ENCODE peak calls at places on chromosomes 5 and 9, in ten cellular contexts. F, U, C, N, M, Y, T, A, X and D are unnamed samples.

GRCh38 chr9:21995652-21996275 is 1.2 kb downstream of the CDKN2B-AS1 start:
- DNase-seq in N (peak), T (no peak), F (no peak), Y (no peak), X (no peak), M (peak), C (no peak), A (peak), U (no peak), D (peak)

GRCh38 chr5:145975361-145976066 is 39.1 kb downstream of the SH3RF2 start:
- DNase-seq in C (peak), Y (peak), F (no peak), U (peak), N (no peak), T (no peak), A (no peak), M (peak), X (peak), D (no peak)

GRCh38 chr5:76104027-76104426 is 20.8 kb downstream of the SV2C start:
- DNase-seq in C (no peak), T (no peak), N (peak), U (no peak), A (no peak), F (no peak), Y (peak), M (peak), X (no peak), D (peak)

GRCh38 chr9:115198018-115198417 is 80.1 kb upstream of the TNC start:
- DNase-seq in F (no peak), M (peak), A (peak), U (peak), X (no peak), Y (no peak), T (no peak), C (no peak), N (no peak), D (no peak)

GRCh38 chr5:55421074-55421529 is 113.3 kb downstream of the MTREX start:
- DNase-seq in C (no peak), T (no peak), A (no peak), Y (no peak), M (no peak), N (no peak), X (no peak), F (no peak), U (peak), D (no peak)

GRCh38 chr9:137694962-137695875 is 76.4 kb downstream of the EHMT1 start:
- DNase-seq in Y (no peak), N (peak), T (no peak), C (no peak), M (peak), F (no peak), U (no peak), X (no peak), A (peak), D (no peak)

GRCh38 chr9:92328225-92328624 is 2.5 kb downstream of the CENPP start:
- DNase-seq in C (peak), Y (peak), U (peak), X (no peak), F (no peak), A (no peak), N (peak), T (no peak), M (peak), D (no peak)

GRCh38 chr5:170573660-170574059 is 69.8 kb downstream of the KCNIP1 start:
- DNase-seq in A (no peak), U (no peak), F (no peak), M (no peak), Y (no peak), X (no peak), C (no peak), N (no peak), T (no peak), D (no peak)

GRCh38 chr5:58043607-58043945 is 416.3 kb downstream of the PLK2 start:
- DNase-seq in F (no peak), M (peak), C (no peak), Y (no peak), T (no peak), X (no peak), N (no peak), U (no peak), A (no peak), D (no peak)

GRCh38 chr9:134165357-134166315 is 1.3 kb upstream of the RNU6ATAC start:
- DNase-seq in C (no peak), M (peak), T (peak), F (no peak), N (no peak), A (peak), U (peak), X (no peak), Y (peak), D (no peak)

GRCh38 chr9:18605763-18606162 is 131.8 kb downstream of the ADAMTSL1 start:
- DNase-seq in M (peak), C (peak), F (no peak), Y (no peak), T (no peak), X (no peak), N (no peak), U (no peak), A (peak), D (no peak)

GRCh38 chr5:169667896-169668674 is 31.0 kb downstream of the DOCK2 start:
- DNase-seq in A (no peak), X (no peak), T (no peak), F (no peak), M (no peak), C (no peak), U (peak), N (no peak), Y (no peak), D (no peak)

GRCh38 chr9:137665697-137666504 is 47.1 kb downstream of the EHMT1 start:
- DNase-seq in C (no peak), Y (no peak), X (no peak), M (no peak), F (no peak), N (peak), A (no peak), T (no peak), U (no peak), D (no peak)

GRCh38 chr9:2465921-2466460 is 155.6 kb upstream of the VLDLR start:
- DNase-seq in M (no peak), U (no peak), F (no peak), Y (peak), N (peak), X (no peak), A (no peak), C (no peak), T (no peak), D (no peak)

GRCh38 chr5:9194509-9194908 is 351.4 kb downstream of the SEMA5A start:
- DNase-seq in N (no peak), F (no peak), X (peak), M (peak), Y (no peak), T (no peak), U (peak), A (no peak), C (peak), D (no peak)

GRCh38 chr5:74257645-74258328 is 382.7 kb downstream of the ENC1 start:
- DNase-seq in M (peak), A (peak), N (peak), X (no peak), C (no peak), Y (no peak), U (no peak), T (no peak), F (no peak), D (no peak)

GRCh38 chr5:159182691-159183090 is 26.7 kb downstream of the RNF145 start:
- DNase-seq in T (no peak), C (no peak), U (no peak), N (no peak), X (peak), Y (no peak), F (no peak), A (no peak), M (peak), D (no peak)

GRCh38 chr9:97632406-97632991 is 669 bp downstream of the TSTD2 start:
- DNase-seq in U (no peak), C (peak), X (peak), M (peak), F (peak), Y (no peak), T (no peak), A (peak), N (peak), D (no peak)

DNA sequence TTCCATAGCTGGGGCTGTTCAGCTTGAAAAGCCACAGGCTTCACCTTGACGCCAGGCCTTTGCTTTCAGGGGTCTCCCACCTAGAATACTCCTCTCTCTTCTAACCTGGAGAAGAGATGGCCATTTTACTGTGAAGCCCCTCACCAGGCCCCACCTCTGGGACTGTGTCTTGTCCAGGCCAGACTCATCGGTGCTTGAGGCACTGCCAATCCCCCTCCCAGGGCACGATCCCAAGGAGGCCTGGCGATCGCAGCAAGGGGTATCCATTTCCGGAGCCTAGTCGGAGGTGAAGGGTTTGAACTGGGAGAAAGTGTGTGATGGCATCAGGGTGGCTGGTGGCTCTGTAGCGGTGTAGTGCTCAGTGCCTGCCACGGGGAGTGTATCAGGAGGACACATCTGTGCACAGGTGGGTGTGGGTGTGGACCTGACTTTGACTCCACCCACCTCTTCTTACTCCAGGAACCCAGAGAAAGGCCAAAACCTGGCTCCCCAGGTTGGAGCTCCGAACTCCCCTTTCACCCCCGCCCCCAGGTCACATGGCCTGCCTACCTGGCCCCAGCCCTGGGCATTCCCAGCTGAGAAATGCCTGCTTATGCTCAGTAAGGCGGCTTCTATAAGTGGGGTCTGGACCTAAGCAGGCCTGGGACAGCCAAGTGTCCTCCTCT is 27.4 kb upstream of the ENHO start:
- DNase-seq in A (no peak), Y (no peak), N (no peak), X (no peak), F (no peak), U (no peak), T (no peak), C (no peak), M (no peak), D (no peak)
- TF ChIP-seq CTCF in A (no peak), Y (no peak), N (no peak), X (no peak), F (no peak), U (no peak), T (no peak), C (no peak), M (no peak), D (no peak)

GRCh38 chr5:143231973-143232812 is 171.3 kb downstream of the NR3C1 start:
- DNase-seq in C (no peak), F (no peak), M (no peak), Y (no peak), X (no peak), U (no peak), T (no peak), N (no peak), A (no peak), D (no peak)

GRCh38 chr5:143233020-143233419 is 170.5 kb downstream of the NR3C1 start:
- DNase-seq in C (peak), N (no peak), A (no peak), F (no peak), M (no peak), X (peak), T (no peak), U (peak), Y (no peak), D (no peak)

GRCh38 chr5:143229896-143230675 is 173.4 kb downstream of the NR3C1 start:
- DNase-seq in X (peak), C (no peak), M (no peak), A (no peak), T (no peak), N (no peak), Y (no peak), F (no peak), U (no peak), D (no peak)

GRCh38 chr5:143230676-143230996 is 172.8 kb downstream of the NR3C1 start:
- DNase-seq in X (no peak), M (no peak), C (no peak), T (no peak), U (no peak), F (no peak), Y (no peak), A (no peak), N (no peak), D (no peak)

DNA sequence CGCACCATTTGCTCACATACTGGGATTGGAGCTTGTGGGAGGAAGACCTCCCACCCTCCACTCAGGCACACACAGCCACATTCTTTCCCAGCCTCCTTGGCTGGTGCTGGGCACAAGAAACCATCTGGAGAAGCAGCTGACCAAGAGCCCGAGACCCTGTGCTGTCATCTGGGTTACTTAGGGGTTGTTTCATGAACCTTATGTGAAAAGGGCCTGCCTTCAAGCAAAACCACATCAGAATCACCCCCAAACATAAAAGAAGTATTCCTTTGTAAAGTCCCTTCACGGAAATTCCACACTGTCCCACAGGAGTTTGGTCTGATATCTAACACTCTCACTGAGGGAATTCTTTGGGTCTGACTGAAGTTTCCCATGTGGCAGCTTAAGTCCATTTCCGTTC is 172.1 kb downstream of the NR3C1 start:
- DNase-seq in N (no peak), C (no peak), M (no peak), Y (no peak), A (no peak), T (no peak), F (no peak), U (no peak), X (no peak), D (no peak)
- TF ChIP-seq CTCF in N (no peak), C (no peak), M (no peak), Y (no peak), A (no peak), T (no peak), F (no peak), U (no peak), X (no peak), D (no peak)

GRCh38 chr5:611731-612486 is at the start of gene CEP72:
- DNase-seq in A (peak), C (peak), T (peak), N (peak), X (peak), Y (peak), M (peak), U (peak), F (peak), D (peak)

GRCh38 chr5:610011-610743 is 2.0 kb upstream of the CEP72 start:
- DNase-seq in N (no peak), C (no peak), X (no peak), T (no peak), U (no peak), F (no peak), Y (no peak), M (no peak), A (no peak), D (no peak)

GRCh38 chr5:610744-611730 is 1.1 kb upstream of the CEP72 start:
- DNase-seq in T (no peak), A (no peak), F (no peak), X (no peak), M (no peak), U (no peak), Y (no peak), N (no peak), C (no peak), D (peak)

GRCh38 chr5:609506-609905 is 2.6 kb upstream of the CEP72 start:
- DNase-seq in U (no peak), C (no peak), X (no peak), T (no peak), M (no peak), Y (no peak), A (no peak), F (no peak), N (no peak), D (no peak)

DNA sequence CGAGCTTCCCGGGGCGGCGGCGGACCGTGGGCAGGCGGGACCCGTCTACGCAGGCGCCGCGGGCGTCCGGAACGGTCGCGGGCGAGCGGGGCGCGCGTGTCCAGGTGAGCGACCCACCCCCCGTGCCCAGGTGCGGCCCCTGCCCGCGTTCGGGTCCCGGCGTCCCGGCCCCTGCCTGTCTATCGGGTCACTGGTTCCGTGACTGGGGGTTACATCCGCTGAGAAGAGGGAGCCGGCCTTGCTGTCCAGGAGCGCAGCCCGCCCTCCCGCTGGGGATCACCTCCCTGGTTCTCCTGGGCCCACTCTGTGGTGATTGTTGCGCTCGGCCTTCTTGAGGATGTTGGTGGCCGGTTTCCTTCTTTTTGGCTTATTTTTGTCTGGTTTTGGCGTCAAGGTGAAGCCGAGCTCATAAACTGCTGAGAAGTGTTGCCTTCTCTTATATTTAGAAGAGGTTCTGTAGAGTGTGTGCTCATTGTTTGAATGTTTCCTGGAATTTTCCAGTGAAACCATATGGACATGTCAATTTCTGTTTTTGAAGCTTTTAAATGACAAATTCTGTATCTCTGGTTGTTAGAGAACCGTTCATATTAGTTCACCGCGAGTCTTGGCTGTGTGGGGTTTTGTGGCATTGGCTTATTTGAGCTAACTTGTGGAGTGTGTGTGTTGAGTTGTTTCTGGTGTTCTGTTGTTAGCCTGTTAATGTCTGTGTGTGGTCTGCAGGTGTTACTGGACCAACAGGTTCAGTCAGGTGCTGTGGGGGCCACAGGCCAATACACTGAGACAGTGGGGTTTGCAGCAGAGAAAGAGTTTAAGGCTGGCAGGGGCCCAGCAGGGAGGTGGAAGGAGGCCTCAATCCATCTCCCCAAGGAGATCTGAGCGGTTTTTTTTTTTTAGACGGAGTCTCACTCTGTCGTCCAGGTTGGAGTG is 621 bp downstream of the CEP72 start:
- DNase-seq in C (no peak), M (no peak), Y (peak), U (no peak), N (peak), T (peak), X (no peak), F (no peak), A (no peak), D (no peak)
- TF ChIP-seq CTCF in C (no peak), M (no peak), Y (no peak), U (no peak), N (no peak), T (no peak), X (no peak), F (no peak), A (no peak), D (no peak)

GRCh38 chr9:93525476-93525875 is 50.9 kb upstream of the PHF2 start:
- DNase-seq in N (no peak), M (peak), A (no peak), C (no peak), U (no peak), Y (no peak), X (no peak), T (no peak), F (no peak), D (no peak)

GRCh38 chr9:93517331-93517730 is 59.1 kb upstream of the PHF2 start:
- DNase-seq in Y (no peak), A (no peak), F (no peak), N (no peak), C (no peak), U (no peak), T (no peak), X (no peak), M (peak), D (no peak)

GRCh38 chr9:93522736-93523135 is 53.6 kb upstream of the PHF2 start:
- DNase-seq in C (no peak), X (no peak), F (no peak), Y (no peak), M (no peak), T (no peak), U (no peak), A (no peak), N (no peak), D (no peak)

GRCh38 chr9:93523518-93524144 is 52.8 kb upstream of the PHF2 start:
- DNase-seq in T (no peak), A (no peak), M (no peak), U (no peak), N (no peak), X (no peak), C (no peak), F (no peak), Y (no peak), D (no peak)

DNA sequence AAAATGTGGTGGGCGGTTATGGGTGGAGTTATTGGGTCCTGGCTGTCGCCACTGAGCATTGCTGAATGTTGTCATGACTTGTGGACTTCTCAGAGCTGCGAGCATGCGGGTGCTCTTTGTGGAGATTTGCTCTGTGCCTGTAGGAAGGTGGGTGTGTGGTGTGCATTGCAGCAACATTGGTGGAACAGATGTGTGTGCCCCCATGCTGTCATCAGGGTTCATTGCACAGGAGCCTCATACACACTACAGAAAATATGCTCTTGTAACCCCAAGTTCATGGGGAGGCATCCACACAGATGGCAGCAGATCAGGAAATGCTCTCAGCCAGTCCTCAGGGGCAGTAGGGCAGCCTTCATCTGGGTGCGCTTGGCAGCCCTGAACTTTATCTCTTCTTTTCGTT is 55.9 kb upstream of the PHF2 start:
- DNase-seq in C (no peak), X (no peak), T (no peak), A (no peak), M (no peak), U (no peak), F (no peak), Y (no peak), N (no peak), D (no peak)
- TF ChIP-seq CTCF in C (no peak), X (no peak), T (no peak), A (no peak), M (peak), U (peak), F (no peak), Y (no peak), N (no peak), D (no peak)

GRCh38 chr5:10304932-10305331 is 2.8 kb downstream of the CMBL start:
- DNase-seq in N (no peak), C (no peak), M (no peak), T (no peak), Y (no peak), X (no peak), F (no peak), U (no peak), A (no peak), D (no peak)
- TF ChIP-seq CTCF in N (no peak), C (no peak), M (no peak), T (no peak), Y (no peak), X (no peak), F (no peak), U (peak), A (peak), D (no peak)

GRCh38 chr9:34611251-34611810 is 566 bp downstream of the RPP25L start:
- DNase-seq in X (no peak), N (no peak), Y (no peak), A (no peak), U (no peak), T (no peak), F (no peak), C (no peak), M (no peak), D (no peak)
- TF ChIP-seq CTCF in X (no peak), N (no peak), Y (no peak), A (no peak), U (no peak), T (no peak), F (no peak), C (no peak), M (no peak), D (no peak)

GRCh38 chr5:132813599-132814440 is 718 bp downstream of the SOWAHA start:
- DNase-seq in M (no peak), N (peak), F (no peak), A (no peak), Y (peak), X (no peak), C (no peak), U (no peak), T (no peak), D (peak)
- TF ChIP-seq CTCF in M (no peak), N (no peak), F (no peak), A (no peak), Y (no peak), X (no peak), C (no peak), U (no peak), T (no peak), D (no peak)